ENCODE peak calls at places on chromosome 3, in six cellular contexts. Q is C1 segment of cervical spinal cord; Y is cardiac fibroblast; W is naive thymus-derived CD4-positive, alpha-beta T cell; U is iris pigment epithelial cell; E is NCI-H2081. J is an unnamed sample.
A peak's percentile ranks its signal among the peaks of the same experiment; 100 is the strongest.

GRCh38 chr3:33152363-33153360 is 38.8 kb downstream of the CRTAP start:
- DNase-seq in Q (no peak), Y (no peak), W (no peak), U (no peak), E (no peak), J (no peak)

GRCh38 chr3:13231781-13232515 is 158.7 kb upstream of the IQSEC1 start:
- DNase-seq in Q (no peak), Y (no peak), W (no peak), U (no peak), E (no peak), J (no peak)

GRCh38 chr3:31533169-31533870 is 595 bp downstream of the STT3B start:
- DNase-seq in Q (peak; percentile 23), Y (peak; percentile 25), W (no peak), U (peak; percentile 31), E (peak; percentile 30), J (peak; percentile 45)

GRCh38 chr3:22555753-22556152 is 647.4 kb upstream of the UBE2E2 start:
- DNase-seq in Q (peak; percentile 14), Y (no peak), W (no peak), U (no peak), E (no peak), J (no peak)

GRCh38 chr3:99119312-99119810 is 217.9 kb upstream of the DCBLD2 start:
- DNase-seq in Q (no peak), Y (peak; percentile 40), W (no peak), U (peak; percentile 40), E (no peak), J (no peak)

GRCh38 chr3:185961675-185962232 is 23.9 kb upstream of the TRA2B start:
- DNase-seq in Q (no peak), Y (no peak), W (no peak), U (no peak), E (no peak), J (no peak)

GRCh38 chr3:115436767-115437301 is 186.5 kb upstream of the GAP43 start:
- DNase-seq in Q (no peak), Y (peak; percentile 97), W (no peak), U (peak; percentile 94), E (peak; percentile 31), J (no peak)

GRCh38 chr3:72323794-72324193 is 524.5 kb downstream of the SHQ1 start:
- DNase-seq in Q (no peak), Y (no peak), W (no peak), U (no peak), E (no peak), J (no peak)

GRCh38 chr3:183306798-183307671 is 54.0 kb downstream of the B3GNT5 start:
- DNase-seq in Q (no peak), Y (peak; percentile 69), W (no peak), U (peak; percentile 71), E (no peak), J (peak; percentile 56)

GRCh38 chr3:41819200-41819599 is 142.7 kb downstream of the ULK4 start:
- DNase-seq in Q (no peak), Y (no peak), W (no peak), U (no peak), E (no peak), J (no peak)

GRCh38 chr3:10090181-10090580 is 17.9 kb downstream of the FANCD2OS start:
- DNase-seq in Q (no peak), Y (no peak), W (no peak), U (no peak), E (no peak), J (no peak)

GRCh38 chr3:45140392-45140791 is 5.8 kb downstream of the CDCP1 start:
- DNase-seq in Q (no peak), Y (peak; percentile 64), W (no peak), U (no peak), E (no peak), J (no peak)

GRCh38 chr3:123505820-123506219 is 56.9 kb upstream of the ADCY5 start:
- DNase-seq in Q (no peak), Y (no peak), W (no peak), U (no peak), E (no peak), J (no peak)

GRCh38 chr3:195532345-195532744 is 10.8 kb downstream of the PPP1R2 start:
- DNase-seq in Q (no peak), Y (no peak), W (no peak), U (no peak), E (no peak), J (no peak)

GRCh38 chr3:159762981-159763465 is 225.6 kb upstream of the IL12A start:
- DNase-seq in Q (peak; percentile 75), Y (peak; percentile 85), W (no peak), U (peak; percentile 89), E (peak; percentile 63), J (peak; percentile 57)